ENCODE peak calls at places on chromosome 14, in nine cellular contexts. One of them, this sample, is unnamed.

GRCh38 chr14:26730929-26731618 is 133.2 kb upstream of the NOVA1 start:
- DNase-seq in GM23338: peak
- DNase-seq in IMR-90: peak
- DNase-seq in activated T-cell treated with anti-CD3 and anti-CD28 coated beads, Interleukin-2, amount 50 U/mL, for 48 hours: no peak
- DNase-seq in NCI-H2171 treated with DMSO at 0.1 percent for 48 hours: peak
- DNase-seq in NCI-H1417: peak
- DNase-seq in spleen: no peak
- DNase-seq in NCI-H2029 treated with DMSO at 0.1 percent for 48 hours: no peak
- DNase-seq in fibroblast of lung: peak
- DNase-seq in this sample: peak

GRCh38 chr14:100711117-100711462 is 15.6 kb upstream of the DLK1 start:
- DNase-seq in GM23338: no peak
- DNase-seq in IMR-90: no peak
- DNase-seq in activated T-cell treated with anti-CD3 and anti-CD28 coated beads, Interleukin-2, amount 50 U/mL, for 48 hours: no peak
- DNase-seq in NCI-H2171 treated with DMSO at 0.1 percent for 48 hours: no peak
- DNase-seq in NCI-H1417: no peak
- DNase-seq in spleen: no peak
- DNase-seq in NCI-H2029 treated with DMSO at 0.1 percent for 48 hours: no peak
- DNase-seq in fibroblast of lung: no peak
- DNase-seq in this sample: no peak

GRCh38 chr14:50397461-50398196 is 948 bp upstream of the CDKL1 start:
- DNase-seq in GM23338: peak
- DNase-seq in IMR-90: no peak
- DNase-seq in activated T-cell treated with anti-CD3 and anti-CD28 coated beads, Interleukin-2, amount 50 U/mL, for 48 hours: no peak
- DNase-seq in NCI-H2171 treated with DMSO at 0.1 percent for 48 hours: no peak
- DNase-seq in NCI-H1417: no peak
- DNase-seq in spleen: no peak
- DNase-seq in NCI-H2029 treated with DMSO at 0.1 percent for 48 hours: no peak
- DNase-seq in fibroblast of lung: no peak
- DNase-seq in this sample: peak

GRCh38 chr14:106044949-106045596 is 518.7 kb downstream of the TMEM121 start:
- DNase-seq in GM23338: peak
- DNase-seq in IMR-90: no peak
- DNase-seq in activated T-cell treated with anti-CD3 and anti-CD28 coated beads, Interleukin-2, amount 50 U/mL, for 48 hours: peak
- DNase-seq in NCI-H2171 treated with DMSO at 0.1 percent for 48 hours: peak
- DNase-seq in NCI-H1417: peak
- DNase-seq in spleen: peak
- DNase-seq in NCI-H2029 treated with DMSO at 0.1 percent for 48 hours: no peak
- DNase-seq in fibroblast of lung: no peak
- DNase-seq in this sample: peak

GRCh38 chr14:24116111-24116809 is 1.5 kb upstream of the NRL start:
- DNase-seq in GM23338: no peak
- DNase-seq in IMR-90: no peak
- DNase-seq in activated T-cell treated with anti-CD3 and anti-CD28 coated beads, Interleukin-2, amount 50 U/mL, for 48 hours: no peak
- DNase-seq in NCI-H2171 treated with DMSO at 0.1 percent for 48 hours: no peak
- DNase-seq in NCI-H1417: no peak
- DNase-seq in spleen: peak
- DNase-seq in NCI-H2029 treated with DMSO at 0.1 percent for 48 hours: no peak
- DNase-seq in fibroblast of lung: no peak
- DNase-seq in this sample: no peak

GRCh38 chr14:75566321-75566720 is 12.1 kb upstream of the FLVCR2 start:
- DNase-seq in GM23338: no peak
- DNase-seq in IMR-90: no peak
- DNase-seq in activated T-cell treated with anti-CD3 and anti-CD28 coated beads, Interleukin-2, amount 50 U/mL, for 48 hours: peak
- DNase-seq in NCI-H2171 treated with DMSO at 0.1 percent for 48 hours: no peak
- DNase-seq in NCI-H1417: no peak
- DNase-seq in spleen: no peak
- DNase-seq in NCI-H2029 treated with DMSO at 0.1 percent for 48 hours: no peak
- DNase-seq in fibroblast of lung: no peak
- DNase-seq in this sample: peak

GRCh38 chr14:40981247-40981646 is 625.4 kb upstream of the LRFN5 start:
- DNase-seq in GM23338: no peak
- DNase-seq in IMR-90: no peak
- DNase-seq in activated T-cell treated with anti-CD3 and anti-CD28 coated beads, Interleukin-2, amount 50 U/mL, for 48 hours: no peak
- DNase-seq in NCI-H2171 treated with DMSO at 0.1 percent for 48 hours: no peak
- DNase-seq in NCI-H1417: no peak
- DNase-seq in spleen: no peak
- DNase-seq in NCI-H2029 treated with DMSO at 0.1 percent for 48 hours: no peak
- DNase-seq in fibroblast of lung: no peak
- DNase-seq in this sample: peak

GRCh38 chr14:62162998-62163589 is 400.9 kb downstream of the SNAPC1 start:
- DNase-seq in GM23338: peak
- DNase-seq in IMR-90: peak
- DNase-seq in activated T-cell treated with anti-CD3 and anti-CD28 coated beads, Interleukin-2, amount 50 U/mL, for 48 hours: no peak
- DNase-seq in NCI-H2171 treated with DMSO at 0.1 percent for 48 hours: peak
- DNase-seq in NCI-H1417: peak
- DNase-seq in spleen: no peak
- DNase-seq in NCI-H2029 treated with DMSO at 0.1 percent for 48 hours: peak
- DNase-seq in fibroblast of lung: peak
- DNase-seq in this sample: peak

GRCh38 chr14:66070542-66071319 is 415.4 kb upstream of the CCDC196 start:
- DNase-seq in GM23338: peak
- DNase-seq in IMR-90: no peak
- DNase-seq in activated T-cell treated with anti-CD3 and anti-CD28 coated beads, Interleukin-2, amount 50 U/mL, for 48 hours: peak
- DNase-seq in NCI-H2171 treated with DMSO at 0.1 percent for 48 hours: peak
- DNase-seq in NCI-H1417: peak
- DNase-seq in spleen: no peak
- DNase-seq in NCI-H2029 treated with DMSO at 0.1 percent for 48 hours: no peak
- DNase-seq in fibroblast of lung: peak
- DNase-seq in this sample: peak

GRCh38 chr14:101119830-101120571 is 216.5 kb upstream of the RTL1 start:
- DNase-seq in GM23338: peak
- DNase-seq in IMR-90: peak
- DNase-seq in activated T-cell treated with anti-CD3 and anti-CD28 coated beads, Interleukin-2, amount 50 U/mL, for 48 hours: peak
- DNase-seq in NCI-H2171 treated with DMSO at 0.1 percent for 48 hours: no peak
- DNase-seq in NCI-H1417: no peak
- DNase-seq in spleen: peak
- DNase-seq in NCI-H2029 treated with DMSO at 0.1 percent for 48 hours: no peak
- DNase-seq in fibroblast of lung: no peak
- DNase-seq in this sample: no peak

This sample was measured in DMS53.